ENCODE peak calls at places on chromosomes 1 and 21, in five cellular contexts. One of them, this sample, is unnamed.

GRCh38 chr1:224609333-224609732 is 6.8 kb upstream of the CNIH3 start:
- DNase-seq in OCI-LY7: no peak
- DNase-seq in PC-3: no peak
- DNase-seq in HCT116: no peak
- DNase-seq in GM23338: no peak
- DNase-seq in this sample: no peak

GRCh38 chr1:151398691-151399065 is 695 bp upstream of the PSMB4 start:
- DNase-seq in OCI-LY7: peak; percentile 36
- DNase-seq in GM23338: no peak
- DNase-seq in HCT116: no peak
- DNase-seq in PC-3: no peak
- DNase-seq in this sample: no peak

GRCh38 chr1:44554706-44555105 is 119.6 kb downstream of the TMEM53 start:
- DNase-seq in OCI-LY7: no peak
- DNase-seq in HCT116: no peak
- DNase-seq in GM23338: no peak
- DNase-seq in PC-3: no peak
- DNase-seq in this sample: no peak

GRCh38 chr1:117231748-117232373 is 21.1 kb upstream of the VTCN1 start:
- DNase-seq in GM23338: no peak
- DNase-seq in HCT116: no peak
- DNase-seq in OCI-LY7: no peak
- DNase-seq in PC-3: no peak
- DNase-seq in this sample: no peak

GRCh38 chr1:115771094-115771846 is 2.8 kb upstream of the CASQ2 start:
- DNase-seq in PC-3: no peak
- DNase-seq in GM23338: peak; percentile 78
- DNase-seq in OCI-LY7: no peak
- DNase-seq in HCT116: no peak
- DNase-seq in this sample: no peak

GRCh38 chr1:60978421-60979357 is 103.7 kb upstream of the NFIA start:
- DNase-seq in OCI-LY7: peak; percentile 49
- DNase-seq in PC-3: peak; percentile 64
- DNase-seq in GM23338: peak; percentile 67
- DNase-seq in HCT116: no peak
- DNase-seq in this sample: peak; percentile 45

GRCh38 chr1:24586970-24587820 is 31.3 kb downstream of the NCMAP start:
- DNase-seq in GM23338: peak; percentile 89
- DNase-seq in PC-3: peak; percentile 73
- DNase-seq in HCT116: peak; percentile 37
- DNase-seq in OCI-LY7: peak; percentile 88
- DNase-seq in this sample: peak; percentile 77

GRCh38 chr1:85571830-85572229 is 8.7 kb upstream of the CCN1 start:
- DNase-seq in GM23338: no peak
- DNase-seq in HCT116: no peak
- DNase-seq in OCI-LY7: no peak
- DNase-seq in PC-3: peak; percentile 91
- DNase-seq in this sample: no peak

GRCh38 chr1:4963251-4963650 is 308.8 kb downstream of the AJAP1 start:
- DNase-seq in PC-3: peak; percentile 58
- DNase-seq in HCT116: no peak
- DNase-seq in OCI-LY7: no peak
- DNase-seq in GM23338: no peak
- DNase-seq in this sample: no peak

GRCh38 chr1:235725493-235725892 is 75.9 kb upstream of the GNG4 start:
- DNase-seq in HCT116: no peak
- DNase-seq in GM23338: peak; percentile 32
- DNase-seq in PC-3: no peak
- DNase-seq in OCI-LY7: no peak
- DNase-seq in this sample: no peak

GRCh38 chr1:89725016-89725380 is 92.1 kb downstream of the LRRC8C start:
- DNase-seq in OCI-LY7: no peak
- DNase-seq in HCT116: no peak
- DNase-seq in PC-3: peak; percentile 49
- DNase-seq in GM23338: no peak
- DNase-seq in this sample: no peak

GRCh38 chr1:23810818-23811420 is 10.4 kb upstream of the GALE start:
- DNase-seq in GM23338: peak; percentile 86
- DNase-seq in OCI-LY7: peak; percentile 83
- DNase-seq in PC-3: peak; percentile 59
- DNase-seq in HCT116: no peak
- DNase-seq in this sample: peak; percentile 70

GRCh38 chr1:74933500-74933899 is 200.5 kb downstream of the TYW3 start:
- DNase-seq in GM23338: no peak
- DNase-seq in HCT116: no peak
- DNase-seq in PC-3: no peak
- DNase-seq in OCI-LY7: no peak
- DNase-seq in this sample: peak; percentile 17

GRCh38 chr21:17455028-17455353 is 57.9 kb upstream of the CXADR start:
- DNase-seq in PC-3: no peak
- DNase-seq in HCT116: no peak
- DNase-seq in OCI-LY7: no peak
- DNase-seq in GM23338: peak; percentile 37
- DNase-seq in this sample: no peak

GRCh38 chr21:17451364-17451869 is 61.4 kb upstream of the CXADR start:
- DNase-seq in PC-3: peak; percentile 45
- DNase-seq in OCI-LY7: no peak
- DNase-seq in HCT116: no peak
- DNase-seq in GM23338: no peak
- DNase-seq in this sample: no peak

GRCh38 chr21:17455451-17455850 is 57.4 kb upstream of the CXADR start:
- DNase-seq in HCT116: no peak
- DNase-seq in OCI-LY7: no peak
- DNase-seq in GM23338: no peak
- DNase-seq in PC-3: no peak
- DNase-seq in this sample: no peak

GRCh38 chr21:17458279-17458678 is 54.6 kb upstream of the CXADR start:
- DNase-seq in HCT116: no peak
- DNase-seq in GM23338: no peak
- DNase-seq in PC-3: no peak
- DNase-seq in OCI-LY7: no peak
- DNase-seq in this sample: no peak

GRCh38 chr21:17454315-17455027 is 58.4 kb upstream of the CXADR start:
- DNase-seq in PC-3: peak; percentile 66
- DNase-seq in OCI-LY7: peak; percentile 70
- DNase-seq in GM23338: peak; percentile 89
- DNase-seq in HCT116: peak; percentile 89
- DNase-seq in this sample: peak; percentile 55
- TF ChIP-seq EZH2phosphoT487 in PC-3: no peak
- TF ChIP-seq EZH2phosphoT487 in OCI-LY7: no peak
- TF ChIP-seq EZH2phosphoT487 in GM23338: no peak
- TF ChIP-seq EZH2phosphoT487 in HCT116: no peak
- TF ChIP-seq EZH2phosphoT487 in this sample: no peak

GRCh38 chr1:192485692-192486436 is 89.7 kb upstream of the RGS1 start:
- DNase-seq in GM23338: no peak
- DNase-seq in OCI-LY7: no peak
- DNase-seq in HCT116: no peak
- DNase-seq in PC-3: peak; percentile 85
- DNase-seq in this sample: no peak
- TF ChIP-seq EZH2phosphoT487 in GM23338: no peak
- TF ChIP-seq EZH2phosphoT487 in OCI-LY7: no peak
- TF ChIP-seq EZH2phosphoT487 in HCT116: no peak
- TF ChIP-seq EZH2phosphoT487 in PC-3: no peak
- TF ChIP-seq EZH2phosphoT487 in this sample: no peak

DNA sequence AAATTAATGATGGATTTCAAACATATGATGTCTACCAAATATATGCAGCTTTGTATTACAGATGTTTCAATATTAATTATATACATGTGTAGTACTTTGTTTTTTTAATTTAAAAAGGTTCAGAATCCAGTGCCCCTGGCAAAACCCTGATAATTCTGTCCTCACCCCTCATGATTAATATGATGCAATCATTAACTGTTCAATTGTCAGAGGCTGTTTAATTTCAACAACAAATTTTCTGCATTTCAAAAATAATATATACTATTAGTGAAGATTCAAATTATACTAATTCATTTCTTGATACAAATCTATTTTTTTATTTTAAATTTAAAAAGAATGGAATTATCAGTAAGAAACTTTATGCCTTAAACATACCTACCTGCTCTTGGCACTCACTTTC is 162.6 kb downstream of the HHIPL2 start:
- DNase-seq in OCI-LY7: no peak
- DNase-seq in PC-3: no peak
- DNase-seq in HCT116: no peak
- DNase-seq in GM23338: no peak
- DNase-seq in this sample: no peak
- TF ChIP-seq EZH2phosphoT487 in OCI-LY7: no peak
- TF ChIP-seq EZH2phosphoT487 in PC-3: no peak
- TF ChIP-seq EZH2phosphoT487 in HCT116: no peak
- TF ChIP-seq EZH2phosphoT487 in GM23338: no peak
- TF ChIP-seq EZH2phosphoT487 in this sample: no peak

GRCh38 chr1:209029737-209030136 is 553.8 kb upstream of the CAMK1G start:
- DNase-seq in OCI-LY7: no peak
- DNase-seq in GM23338: peak; percentile 11
- DNase-seq in HCT116: no peak
- DNase-seq in PC-3: peak; percentile 54
- DNase-seq in this sample: no peak
- TF ChIP-seq EZH2phosphoT487 in OCI-LY7: no peak
- TF ChIP-seq EZH2phosphoT487 in GM23338: no peak
- TF ChIP-seq EZH2phosphoT487 in HCT116: no peak
- TF ChIP-seq EZH2phosphoT487 in PC-3: no peak
- TF ChIP-seq EZH2phosphoT487 in this sample: no peak